ENCODE peak calls at places on chromosomes 16 and 17, in five cellular contexts. R is A673, Y is Peyer's patch, D is RWPE2, E is lung. V is an unnamed sample. For H3K4me1, the result is how much of the 10 kb centered on the place peaks cover.

GRCh38 chr17:69908599-69909368 is 166.2 kb upstream of the KCNJ16 start:
- DNase-seq in D (no peak), Y (no peak), E (no peak), R (no peak), V (no peak)

GRCh38 chr16:84518804-84519341 is 14.4 kb upstream of the MEAK7 start:
- DNase-seq in R (no peak), D (no peak), Y (peak), E (no peak), V (peak)

GRCh38 chr17:2749784-2750181 is 331 bp upstream of the CCDC92B start:
- DNase-seq in D (no peak), E (peak), Y (peak), R (peak), V (peak)

GRCh38 chr17:60095381-60095780 is 16.7 kb upstream of the HEATR6 start:
- DNase-seq in R (no peak), D (no peak), E (no peak), Y (no peak), V (no peak)

GRCh38 chr16:85454171-85454883 is 158.8 kb upstream of the GSE1 start:
- DNase-seq in Y (no peak), R (no peak), E (no peak), D (no peak), V (no peak)

GRCh38 chr16:82580293-82580900 is 46.4 kb upstream of the CDH13 start:
- DNase-seq in D (no peak), Y (peak), E (no peak), R (peak), V (no peak)

GRCh38 chr16:59527206-59527997 is 793.3 kb upstream of the GOT2 start:
- DNase-seq in E (no peak), R (peak), Y (no peak), D (no peak), V (no peak)

GRCh38 chr16:1929105-1929504 is 10.9 kb upstream of the HS3ST6 start:
- DNase-seq in E (no peak), R (peak), D (no peak), Y (no peak), V (no peak)

GRCh38 chr16:68866933-68867332 is 23.6 kb downstream of the TANGO6 start:
- DNase-seq in R (no peak), E (no peak), Y (no peak), D (no peak), V (no peak)

GRCh38 chr17:73387746-73388577 is 76.2 kb upstream of the CDC42EP4 start:
- DNase-seq in R (peak), E (no peak), Y (no peak), D (no peak), V (no peak)

GRCh38 chr17:74272731-74273201 is 1.3 kb upstream of the DNAI2 start:
- DNase-seq in Y (no peak), R (no peak), D (no peak), E (no peak), V (no peak)

GRCh38 chr16:68475071-68475470 is 26.8 kb upstream of the SMPD3 start:
- DNase-seq in E (no peak), D (no peak), Y (peak), R (no peak), V (no peak)

GRCh38 chr16:4110065-4110464 is 6.2 kb downstream of the ADCY9 start:
- DNase-seq in E (peak), D (no peak), R (no peak), Y (no peak), V (no peak)

GRCh38 chr16:67538666-67539101 is 10.1 kb downstream of the RIPOR1 start:
- DNase-seq in D (no peak), Y (no peak), R (no peak), E (no peak), V (no peak)

GRCh38 chr17:35087731-35088646 is 24.5 kb upstream of the RFFL start:
- DNase-seq in D (no peak), R (no peak), E (peak), Y (peak), V (peak)

GRCh38 chr17:80892900-80893603 is 98.6 kb upstream of the CHMP6 start:
- DNase-seq in Y (no peak), R (no peak), D (peak), E (no peak), V (no peak)

GRCh38 chr16:22928882-22929281 is 114.9 kb downstream of the HS3ST2 start:
- DNase-seq in D (no peak), R (no peak), E (no peak), Y (no peak), V (no peak)

GRCh38 chr17:50491510-50491909 is 12.8 kb downstream of the RSAD1 start:
- DNase-seq in R (no peak), E (no peak), D (no peak), Y (no peak), V (no peak)
- H3K4me1 ChIP-seq in R (under half), E (under half), D (under half), Y (under half), V (under half)

GRCh38 chr17:56886288-56886721 is 27.5 kb downstream of the TRIM25 start:
- DNase-seq in Y (peak), E (no peak), R (no peak), D (no peak), V (peak)

GRCh38 chr17:56890390-56890789 is 23.5 kb downstream of the TRIM25 start:
- DNase-seq in D (no peak), Y (no peak), R (no peak), E (no peak), V (no peak)

GRCh38 chr17:56884483-56885144 is 29.2 kb downstream of the TRIM25 start:
- DNase-seq in Y (no peak), E (no peak), R (no peak), D (no peak), V (no peak)

GRCh38 chr17:56887105-56887504 is 26.7 kb downstream of the TRIM25 start:
- DNase-seq in D (no peak), Y (no peak), E (no peak), R (no peak), V (no peak)

DNA sequence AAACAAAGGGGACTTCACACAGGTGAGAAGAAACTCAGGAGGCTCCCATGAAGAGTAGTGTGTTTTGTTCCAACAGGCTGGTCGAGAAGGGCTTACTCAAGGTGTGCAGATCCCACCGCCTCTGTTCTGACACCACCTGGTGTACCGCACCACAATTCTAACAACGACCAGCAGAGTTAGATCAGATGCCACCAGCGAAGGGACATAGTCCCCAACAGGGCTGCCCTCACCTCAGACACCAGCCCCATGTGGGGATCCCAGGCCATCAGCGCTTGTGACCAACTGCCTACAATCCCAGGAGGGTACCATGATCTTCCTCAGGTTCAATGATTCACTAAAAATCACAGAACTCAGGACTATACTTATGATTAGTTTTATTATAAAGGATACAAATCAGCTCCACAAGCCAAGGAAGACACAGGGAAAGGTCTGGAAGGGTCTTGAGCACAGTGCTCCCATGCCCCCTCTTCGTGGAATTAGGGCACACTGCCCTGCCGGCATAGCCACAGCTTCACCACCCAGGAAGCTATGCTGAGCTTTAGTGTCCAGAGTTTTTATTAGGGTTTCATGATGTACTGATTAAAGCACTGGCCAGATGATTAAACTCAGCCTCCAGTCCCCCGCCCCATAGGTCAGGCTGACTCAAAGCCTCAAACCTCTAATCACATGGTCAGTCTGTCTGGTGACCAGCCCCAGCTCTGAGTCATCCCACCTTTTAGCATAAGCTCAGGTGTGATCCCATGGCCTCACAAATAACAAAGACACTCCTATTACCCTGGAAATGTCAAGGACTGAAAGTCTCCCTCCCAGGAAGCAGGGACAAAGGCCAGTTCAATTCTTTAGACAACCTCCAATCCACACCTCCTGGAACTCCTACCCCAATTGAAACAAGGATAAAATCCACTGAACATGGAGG is 26.0 kb downstream of the TRIM25 start:
- DNase-seq in D (no peak), E (no peak), Y (peak), R (no peak), V (peak)
- H3K27ac ChIP-seq in D (no peak), E (no peak), Y (peak), R (no peak), V (peak)

GRCh38 chr17:17122781-17123483 is 80.7 kb downstream of the MPRIP start:
- DNase-seq in Y (no peak), R (no peak), D (no peak), E (no peak), V (no peak)
- TF ChIP-seq CTCF in Y (no peak), R (no peak), D (no peak), E (no peak), V (no peak)

GRCh38 chr16:11715246-11715947 is 27.3 kb downstream of the TXNDC11 start:
- DNase-seq in E (no peak), R (no peak), D (no peak), Y (no peak), V (no peak)
- H3K4me1 ChIP-seq in E (under half), R (under half), D (under half), Y (under half), V (under half)

DNA sequence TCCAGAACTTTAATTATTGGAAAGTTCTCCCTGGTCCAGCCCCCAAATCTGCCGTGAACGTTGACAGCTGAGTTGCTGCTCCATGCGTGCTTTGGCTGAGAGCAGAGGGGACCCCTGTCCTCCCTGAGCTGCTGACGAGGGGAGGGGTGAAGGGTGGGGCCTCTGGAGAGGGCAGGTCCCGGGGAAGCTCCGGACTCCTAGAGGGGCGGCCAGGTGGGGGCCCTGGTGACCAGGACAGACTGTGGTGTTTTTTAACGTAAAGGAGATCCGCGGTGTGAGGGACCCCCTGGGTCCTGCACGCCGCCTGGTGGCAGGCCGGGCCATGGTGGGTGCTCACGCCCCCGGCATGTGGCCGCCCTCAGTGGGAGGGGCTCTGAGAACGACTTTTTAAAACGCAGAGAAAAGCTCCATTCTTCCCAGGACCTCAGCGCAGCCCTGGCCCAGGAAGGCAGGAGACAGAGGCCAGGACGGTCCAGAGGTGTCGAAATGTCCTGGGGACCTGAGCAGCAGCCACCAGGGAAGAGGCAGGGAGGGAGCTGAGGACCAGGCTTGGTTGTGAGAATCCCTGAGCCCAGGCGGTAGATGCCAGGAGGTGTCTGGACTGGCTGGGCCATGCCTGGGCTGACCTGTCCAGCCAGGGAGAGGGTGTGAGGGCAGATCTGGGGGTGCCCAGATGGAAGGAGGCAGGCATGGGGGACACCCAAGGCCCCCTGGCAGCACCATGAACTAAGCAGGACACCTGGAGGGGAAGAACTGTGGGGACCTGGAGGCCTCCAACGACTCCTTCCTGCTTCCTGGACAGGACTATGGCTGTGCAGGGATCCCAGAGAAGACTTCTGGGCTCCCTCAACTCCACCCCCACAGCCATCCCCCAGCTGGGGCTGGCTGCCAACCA is at the start of gene MC1R:
- DNase-seq in R (peak), D (no peak), Y (no peak), E (no peak), V (no peak)
- H3K27ac ChIP-seq in R (peak), D (peak), Y (peak), E (no peak), V (peak)

DNA sequence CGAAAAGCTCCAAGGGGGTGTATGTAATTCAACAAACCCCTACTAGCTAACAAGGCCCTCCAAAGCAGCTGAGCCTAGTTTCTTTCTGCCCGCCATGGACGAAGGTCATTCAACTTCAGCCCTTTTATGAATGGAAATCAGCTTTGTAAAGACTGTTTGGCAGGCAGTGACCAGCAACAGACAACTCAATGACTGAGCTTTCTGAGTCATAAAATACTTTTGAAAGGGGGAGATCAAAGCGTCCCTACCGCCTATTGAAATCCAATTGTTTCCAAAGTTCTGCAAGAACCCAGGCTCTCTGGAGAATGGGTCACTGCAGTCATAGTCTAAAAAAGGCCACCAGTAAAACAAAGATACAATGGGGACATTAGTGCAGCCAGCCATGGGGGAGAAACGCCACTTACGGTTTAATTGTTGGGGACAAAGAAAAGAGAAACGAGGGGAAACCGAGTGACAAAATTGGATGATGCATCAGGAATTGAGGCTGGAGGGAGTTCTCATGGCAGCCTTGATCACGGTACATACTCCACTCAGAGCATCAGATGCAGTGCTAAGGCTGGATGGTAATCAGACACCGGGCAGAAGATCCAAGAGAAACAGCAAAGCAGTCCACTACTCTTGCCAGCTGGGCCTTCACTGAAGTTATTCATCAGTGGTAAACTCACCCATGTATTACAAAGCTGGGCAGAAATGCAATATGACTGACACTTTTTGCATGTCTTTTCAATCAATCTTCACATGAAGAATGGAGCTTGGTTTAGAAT is 9.8 kb downstream of the ADAMTS18 start:
- DNase-seq in E (no peak), Y (no peak), R (no peak), D (no peak), V (no peak)
- TF ChIP-seq CTCF in E (no peak), Y (no peak), R (no peak), D (no peak), V (no peak)

DNA sequence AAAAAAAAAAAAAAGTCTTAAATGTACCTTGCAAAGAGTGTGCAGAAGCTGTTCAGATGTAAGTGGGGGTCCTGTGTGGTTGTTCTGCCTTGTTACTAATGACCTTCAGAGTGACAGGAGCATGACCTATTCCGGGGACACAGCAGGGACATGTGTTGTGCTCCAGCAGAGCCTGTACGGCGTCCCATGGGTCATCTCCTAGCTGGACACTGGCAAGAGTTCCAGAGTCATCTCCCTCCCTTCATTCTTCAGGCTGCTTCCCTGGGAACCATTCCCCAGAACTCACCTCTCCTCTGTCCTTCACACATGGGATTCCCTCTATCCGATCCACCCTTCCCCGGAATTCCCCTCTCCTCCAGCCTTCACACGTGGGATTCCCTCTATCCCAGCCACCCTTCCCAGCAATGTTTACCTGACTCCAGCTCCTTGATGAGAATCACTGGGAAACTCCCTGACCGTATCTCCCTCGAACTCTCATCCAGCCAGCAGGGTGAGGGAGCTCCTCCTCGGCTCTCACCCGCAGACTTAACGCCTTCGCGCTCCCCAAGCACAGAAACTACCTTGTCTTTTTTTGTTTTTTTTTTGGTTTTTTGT is 85.8 kb downstream of the MRM3 start:
- DNase-seq in D (no peak), Y (no peak), R (no peak), E (no peak), V (no peak)
- H3K4me1 ChIP-seq in D (under half), Y (under half), R (under half), E (under half), V (under half)

DNA sequence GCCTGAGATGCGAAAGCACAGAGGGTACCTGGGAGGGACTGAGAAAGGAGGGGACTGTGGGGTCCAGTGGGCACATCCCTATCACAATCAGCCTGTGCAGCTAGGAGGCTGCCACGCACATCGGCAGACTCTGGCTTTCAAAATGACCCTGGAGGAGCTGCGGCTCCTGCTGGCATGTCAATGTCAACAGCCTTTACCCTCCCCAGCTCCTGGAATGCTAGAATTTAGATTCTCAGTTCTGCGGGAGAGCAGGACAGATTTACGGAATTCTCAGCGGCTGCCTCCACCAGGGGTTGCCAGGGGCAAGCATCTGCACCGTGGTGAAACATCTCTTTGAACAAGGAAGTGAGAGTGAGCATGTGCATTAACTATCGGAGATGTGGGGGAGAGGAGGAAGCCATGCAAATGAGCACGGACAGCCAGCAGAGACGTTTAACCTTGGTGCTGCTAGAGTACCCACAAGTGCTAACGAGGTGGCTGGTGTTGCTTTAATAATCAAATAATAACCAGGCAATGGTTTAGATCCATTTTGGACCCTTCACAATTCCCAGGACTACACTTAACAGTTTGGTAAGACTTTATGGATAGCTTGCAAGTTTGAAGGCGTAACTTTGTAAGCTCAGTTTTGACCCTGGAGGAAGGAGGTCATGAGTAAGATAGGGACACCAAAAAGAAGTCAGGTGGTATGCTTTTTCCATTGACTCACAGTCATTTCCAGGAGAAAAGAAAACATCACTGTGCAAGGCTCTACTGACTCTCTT is 54.1 kb downstream of the XYLT1 start:
- DNase-seq in E (peak), D (no peak), Y (peak), R (no peak), V (peak)
- H3K27ac ChIP-seq in E (no peak), D (no peak), Y (peak), R (no peak), V (peak)

GRCh38 chr16:10944249-10945064 is at the start of gene CLEC16A:
- DNase-seq in E (peak), R (peak), D (peak), Y (peak), V (peak)
- TF ChIP-seq CTCF in E (peak), R (no peak), D (no peak), Y (peak), V (peak)

DNA sequence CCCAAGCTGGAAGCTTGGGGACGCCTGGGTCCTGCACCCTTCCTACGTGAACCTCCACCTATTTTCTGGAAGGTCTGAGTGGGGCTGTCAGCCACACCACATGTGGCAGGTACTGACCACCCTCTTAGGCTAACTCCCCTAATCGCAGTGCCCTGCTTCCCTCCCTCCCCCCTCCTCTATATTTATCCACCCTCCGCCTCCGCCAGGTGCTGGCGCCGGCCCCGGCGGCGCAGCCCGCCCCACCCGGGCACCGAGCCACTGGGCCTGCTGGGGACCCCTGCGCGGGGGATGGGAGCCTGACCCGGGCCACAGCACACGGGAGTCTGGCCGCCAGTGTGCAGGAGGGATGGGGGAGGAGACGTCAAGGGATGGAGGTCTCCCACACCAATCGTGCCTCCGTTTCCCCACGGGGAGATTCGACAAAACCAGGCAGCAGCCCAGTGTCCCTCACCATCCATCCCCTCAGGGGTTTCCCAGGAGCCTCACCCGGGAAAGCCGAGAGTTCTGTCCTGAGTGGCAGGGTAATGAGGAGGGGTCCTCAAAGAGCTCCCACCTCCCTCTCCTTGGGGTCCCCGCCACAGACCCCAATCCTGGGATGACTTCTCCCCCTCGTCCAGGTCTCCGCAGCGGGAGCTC is 1.3 kb downstream of the PLEKHH3 start:
- DNase-seq in E (no peak), D (no peak), R (no peak), Y (no peak), V (peak)
- H3K4me1 ChIP-seq in E (under half), D (under half), R (under half), Y (under half), V (half or more)